ENCODE peak calls at places on chromosomes 2 and 18, in seven cellular contexts. W is central memory CD4-positive, alpha-beta T cell; Y is GM13976; G is fibroblast of pulmonary artery; S is effector memory CD8-positive, alpha-beta T cell; F is stimulated activated CD4-positive, alpha-beta T cell treated with anti-CD3 and anti-CD28 coated beads, Interleukin-1b, Interleukin-23, amount 100 ng/mL, for 48 hours; O is T-helper 17 cell. C is an unnamed sample.

GRCh38 chr2:9099341-9099751 is 95.9 kb upstream of the MBOAT2 start:
- DNase-seq in O (no peak), S (no peak), F (peak; percentile 60), Y (peak; percentile 67), G (no peak), W (no peak), C (peak; percentile 76)

GRCh38 chr2:198314559-198315153 is 510.3 kb downstream of the PLCL1 start:
- DNase-seq in O (no peak), Y (no peak), W (peak; percentile 16), G (peak; percentile 77), F (no peak), S (peak; percentile 5), C (peak; percentile 4)

GRCh38 chr2:237929979-237930378 is 36.8 kb upstream of the UBE2F start:
- DNase-seq in S (no peak), W (no peak), Y (no peak), O (no peak), G (no peak), F (no peak), C (no peak)

GRCh38 chr2:28681216-28681981 is 70.2 kb upstream of the PPP1CB start:
- DNase-seq in W (peak; percentile 54), S (peak; percentile 52), Y (peak; percentile 86), O (peak; percentile 40), F (peak; percentile 68), G (peak; percentile 84), C (peak; percentile 62)

GRCh38 chr2:81903534-81903933 is 1599.0 kb upstream of the LRRTM1 start:
- DNase-seq in S (no peak), Y (no peak), G (no peak), O (no peak), F (no peak), W (no peak), C (no peak)

GRCh38 chr2:99256677-99257076 is 1.2 kb upstream of the LYG2 start:
- DNase-seq in W (no peak), O (no peak), S (no peak), G (no peak), Y (no peak), F (no peak), C (no peak)

GRCh38 chr2:42053791-42054656 is 6.2 kb downstream of the PKDCC start:
- DNase-seq in O (no peak), G (no peak), W (no peak), Y (no peak), S (no peak), F (no peak), C (no peak)

GRCh38 chr18:74493689-74494088 is 2.5 kb upstream of the CNDP2 start:
- DNase-seq in F (peak; percentile 52), G (peak; percentile 84), W (peak; percentile 71), O (peak; percentile 56), S (peak; percentile 55), Y (peak; percentile 44), C (no peak)

GRCh38 chr18:24014986-24015896 is 687 bp downstream of the TTC39C start:
- DNase-seq in O (peak; percentile 38), Y (peak; percentile 47), F (peak; percentile 58), G (peak; percentile 81), S (peak; percentile 43), W (peak; percentile 43), C (no peak)

C was measured in GM12878.